ENCODE peak calls at places on chromosomes 4 and X, in six cellular contexts. One of them, this sample, is unnamed.

GRCh38 chrX:131729295-131729694 is 185.4 kb downstream of the OR13H1 start:
- DNase-seq in mammary epithelial cell: peak
- DNase-seq in kidney tubule cell: peak
- DNase-seq in GM23248: no peak
- DNase-seq in retina: peak
- DNase-seq in HL-60: peak
- DNase-seq in this sample: no peak

GRCh38 chr4:39713691-39714090 is 15.8 kb downstream of the UBE2K start:
- DNase-seq in mammary epithelial cell: no peak
- DNase-seq in kidney tubule cell: no peak
- DNase-seq in GM23248: peak
- DNase-seq in retina: no peak
- DNase-seq in HL-60: peak
- DNase-seq in this sample: no peak

GRCh38 chr4:36551697-36552214 is 270.3 kb downstream of the DTHD1 start:
- DNase-seq in mammary epithelial cell: peak
- DNase-seq in kidney tubule cell: no peak
- DNase-seq in GM23248: no peak
- DNase-seq in retina: no peak
- DNase-seq in HL-60: no peak
- DNase-seq in this sample: no peak

GRCh38 chr4:123744664-123745290 is 348.2 kb downstream of the SPRY1 start:
- DNase-seq in mammary epithelial cell: no peak
- DNase-seq in kidney tubule cell: no peak
- DNase-seq in GM23248: no peak
- DNase-seq in retina: peak
- DNase-seq in HL-60: peak
- DNase-seq in this sample: no peak

GRCh38 chr4:15836362-15836761 is 58.2 kb downstream of the CD38 start:
- DNase-seq in mammary epithelial cell: peak
- DNase-seq in kidney tubule cell: peak
- DNase-seq in GM23248: peak
- DNase-seq in retina: no peak
- DNase-seq in HL-60: no peak
- DNase-seq in this sample: no peak

GRCh38 chrX:108397627-108398392 is 40.4 kb downstream of the COL4A6 start:
- DNase-seq in mammary epithelial cell: peak
- DNase-seq in kidney tubule cell: peak
- DNase-seq in GM23248: peak
- DNase-seq in retina: no peak
- DNase-seq in HL-60: no peak
- DNase-seq in this sample: no peak

GRCh38 chrX:71989768-71990167 is 79.1 kb downstream of the NHSL2 start:
- DNase-seq in mammary epithelial cell: peak
- DNase-seq in kidney tubule cell: peak
- DNase-seq in GM23248: peak
- DNase-seq in retina: no peak
- DNase-seq in HL-60: no peak
- DNase-seq in this sample: no peak

GRCh38 chr4:76897522-76898384 is at the start of gene SOWAHB:
- DNase-seq in mammary epithelial cell: peak
- DNase-seq in kidney tubule cell: peak
- DNase-seq in GM23248: peak
- DNase-seq in retina: peak
- DNase-seq in HL-60: no peak
- DNase-seq in this sample: no peak

GRCh38 chrX:153564047-153564606 is 34.8 kb downstream of the CCNQ start:
- DNase-seq in mammary epithelial cell: no peak
- DNase-seq in kidney tubule cell: no peak
- DNase-seq in GM23248: no peak
- DNase-seq in retina: no peak
- DNase-seq in HL-60: no peak
- DNase-seq in this sample: no peak

GRCh38 chr4:146407257-146407656 is 114.5 kb downstream of the SLC10A7 start:
- DNase-seq in mammary epithelial cell: no peak
- DNase-seq in kidney tubule cell: no peak
- DNase-seq in GM23248: no peak
- DNase-seq in retina: no peak
- DNase-seq in HL-60: no peak
- DNase-seq in this sample: no peak

GRCh38 chr4:25439913-25440477 is 62.9 kb downstream of the ANAPC4 start:
- DNase-seq in mammary epithelial cell: peak
- DNase-seq in kidney tubule cell: peak
- DNase-seq in GM23248: peak
- DNase-seq in retina: peak
- DNase-seq in HL-60: peak
- DNase-seq in this sample: no peak

GRCh38 chrX:135516376-135516775 is 4.1 kb upstream of the INTS6L start:
- DNase-seq in mammary epithelial cell: no peak
- DNase-seq in kidney tubule cell: no peak
- DNase-seq in GM23248: no peak
- DNase-seq in retina: no peak
- DNase-seq in HL-60: peak
- DNase-seq in this sample: peak

GRCh38 chr4:12389604-12390003 is 960.9 kb upstream of the HS3ST1 start:
- DNase-seq in mammary epithelial cell: no peak
- DNase-seq in kidney tubule cell: no peak
- DNase-seq in GM23248: no peak
- DNase-seq in retina: no peak
- DNase-seq in HL-60: no peak
- DNase-seq in this sample: no peak

GRCh38 chr4:53510981-53511380 is 80.3 kb downstream of the LNX1 start:
- DNase-seq in mammary epithelial cell: no peak
- DNase-seq in kidney tubule cell: no peak
- DNase-seq in GM23248: peak
- DNase-seq in retina: no peak
- DNase-seq in HL-60: no peak
- DNase-seq in this sample: no peak

GRCh38 chr4:100362363-100362762 is 155.5 kb downstream of the EMCN start:
- DNase-seq in mammary epithelial cell: peak
- DNase-seq in kidney tubule cell: peak
- DNase-seq in GM23248: peak
- DNase-seq in retina: no peak
- DNase-seq in HL-60: no peak
- DNase-seq in this sample: no peak

GRCh38 chr4:184061582-184061981 is 156.1 kb downstream of the ENPP6 start:
- DNase-seq in mammary epithelial cell: no peak
- DNase-seq in kidney tubule cell: no peak
- DNase-seq in GM23248: no peak
- DNase-seq in retina: no peak
- DNase-seq in HL-60: no peak
- DNase-seq in this sample: no peak

GRCh38 chrX:69229436-69229835 is 64.2 kb upstream of the PJA1 start:
- DNase-seq in mammary epithelial cell: peak
- DNase-seq in kidney tubule cell: peak
- DNase-seq in GM23248: peak
- DNase-seq in retina: no peak
- DNase-seq in HL-60: no peak
- DNase-seq in this sample: no peak

GRCh38 chr4:80201326-80202151 is 4.2 kb downstream of the PRDM8 start:
- DNase-seq in mammary epithelial cell: no peak
- DNase-seq in kidney tubule cell: peak
- DNase-seq in GM23248: peak
- DNase-seq in retina: no peak
- DNase-seq in HL-60: peak
- DNase-seq in this sample: peak

GRCh38 chr4:151415978-151416377 is 7.0 kb downstream of the FHIP1A start:
- DNase-seq in mammary epithelial cell: peak
- DNase-seq in kidney tubule cell: peak
- DNase-seq in GM23248: peak
- DNase-seq in retina: no peak
- DNase-seq in HL-60: no peak
- DNase-seq in this sample: no peak

GRCh38 chrX:12956704-12957541 is 18.0 kb upstream of the TMSB4X start:
- DNase-seq in mammary epithelial cell: peak
- DNase-seq in kidney tubule cell: peak
- DNase-seq in GM23248: peak
- DNase-seq in retina: no peak
- DNase-seq in HL-60: peak
- DNase-seq in this sample: peak

GRCh38 chrX:136204571-136204970 is 46.6 kb downstream of the MAP7D3 start:
- DNase-seq in mammary epithelial cell: peak
- DNase-seq in kidney tubule cell: peak
- DNase-seq in GM23248: peak
- DNase-seq in retina: no peak
- DNase-seq in HL-60: peak
- DNase-seq in this sample: no peak

GRCh38 chrX:1657367-1658082 is 42.7 kb downstream of the ASMT start:
- DNase-seq in mammary epithelial cell: peak
- DNase-seq in kidney tubule cell: peak
- DNase-seq in GM23248: peak
- DNase-seq in retina: peak
- DNase-seq in HL-60: peak
- DNase-seq in this sample: peak

This sample was measured in GF-D8.